ENCODE peak calls at places on chromosome 5, in eight cellular contexts. E, Z, I, S, A, M, C and U are unnamed samples.

GRCh38 chr5:76715734-76716455 is at the start of gene F2R:
- DNase-seq in I (peak), Z (peak), C (peak), E (peak), S (peak), A (peak), M (no peak), U (peak)

GRCh38 chr5:170913573-170913972 is 51.8 kb downstream of the RANBP17 start:
- DNase-seq in M (peak), S (no peak), I (no peak), E (no peak), C (no peak), A (no peak), Z (no peak), U (no peak)

GRCh38 chr5:177578331-177578730 is 13.7 kb upstream of the TMED9 start:
- DNase-seq in C (no peak), I (no peak), Z (no peak), S (no peak), M (no peak), E (no peak), A (no peak), U (no peak)

GRCh38 chr5:102875672-102876071 is 120.6 kb downstream of the PAM start:
- DNase-seq in Z (no peak), I (no peak), M (no peak), A (no peak), S (no peak), E (no peak), C (no peak), U (no peak)

GRCh38 chr5:180644825-180645608 is 4.4 kb downstream of the FLT4 start:
- DNase-seq in M (no peak), A (no peak), E (no peak), S (no peak), Z (no peak), I (no peak), C (no peak), U (no peak)

GRCh38 chr5:160651682-160652645 is 200.0 kb downstream of the ATP10B start:
- DNase-seq in I (no peak), Z (no peak), A (no peak), C (no peak), S (no peak), M (no peak), E (no peak), U (no peak)

GRCh38 chr5:34673463-34674125 is 17.5 kb downstream of the RAI14 start:
- DNase-seq in Z (no peak), A (no peak), I (no peak), E (no peak), S (no peak), M (no peak), C (no peak), U (no peak)

GRCh38 chr5:132052520-132052919 is 7.9 kb upstream of the IL3 start:
- DNase-seq in E (peak), A (no peak), S (no peak), Z (no peak), C (no peak), M (no peak), I (no peak), U (no peak)

GRCh38 chr5:79075646-79076426 is 6.3 kb downstream of the BHMT2 start:
- DNase-seq in C (no peak), E (no peak), M (no peak), S (no peak), Z (no peak), A (no peak), I (no peak), U (no peak)

GRCh38 chr5:81247441-81247972 is 14.4 kb downstream of the CKMT2 start:
- DNase-seq in A (no peak), C (no peak), M (peak), I (no peak), S (peak), E (no peak), Z (no peak), U (peak)

GRCh38 chr5:111931658-111932057 is 174.7 kb upstream of the NREP start:
- DNase-seq in Z (no peak), I (no peak), E (no peak), A (no peak), M (no peak), S (peak), C (no peak), U (no peak)

GRCh38 chr5:177429248-177430045 is 3.0 kb downstream of the GRK6 start:
- DNase-seq in M (no peak), C (peak), Z (no peak), S (no peak), E (peak), A (no peak), I (peak), U (no peak)

GRCh38 chr5:58123501-58123900 is 336.4 kb downstream of the PLK2 start:
- DNase-seq in Z (no peak), S (no peak), I (no peak), C (no peak), A (no peak), M (no peak), E (no peak), U (no peak)

GRCh38 chr5:29897916-29898315 is 1295.6 kb upstream of the CDH6 start:
- DNase-seq in Z (no peak), C (no peak), A (no peak), E (no peak), S (no peak), M (no peak), I (no peak), U (no peak)

GRCh38 chr5:133499896-133500295 is 112.4 kb downstream of the FSTL4 start:
- DNase-seq in S (no peak), I (no peak), E (no peak), Z (no peak), M (no peak), A (no peak), C (no peak), U (no peak)

GRCh38 chr5:90097082-90097477 is 312.5 kb downstream of the CETN3 start:
- DNase-seq in M (no peak), E (no peak), S (no peak), I (no peak), A (no peak), Z (no peak), C (no peak), U (no peak)

GRCh38 chr5:133343196-133343595 is 269.1 kb downstream of the FSTL4 start:
- DNase-seq in Z (no peak), I (no peak), E (peak), A (no peak), S (no peak), M (no peak), C (no peak), U (no peak)

GRCh38 chr5:141637693-141638419 is 1.1 kb downstream of the RELL2 start:
- DNase-seq in E (peak), A (peak), M (no peak), Z (no peak), S (peak), I (peak), C (peak), U (peak)

GRCh38 chr5:61802456-61802855 is 470.4 kb downstream of the ZSWIM6 start:
- DNase-seq in A (no peak), M (no peak), I (no peak), Z (no peak), E (no peak), C (no peak), S (no peak), U (no peak)

GRCh38 chr5:36208786-36209185 is 32.9 kb downstream of the NADK2 start:
- DNase-seq in A (no peak), Z (no peak), E (no peak), C (no peak), M (no peak), S (no peak), I (no peak), U (no peak)

GRCh38 chr5:64766105-64766504 is 2.4 kb downstream of the SREK1IP1 start:
- DNase-seq in I (no peak), A (no peak), S (peak), C (no peak), M (no peak), Z (no peak), E (no peak), U (peak)

GRCh38 chr5:142183561-142183960 is 75.0 kb downstream of the NDFIP1 start:
- DNase-seq in E (no peak), Z (no peak), I (no peak), C (no peak), S (no peak), M (no peak), A (no peak), U (no peak)

GRCh38 chr5:14168139-14168792 is 25.1 kb downstream of the TRIO start:
- DNase-seq in S (no peak), Z (no peak), M (no peak), A (no peak), I (no peak), E (no peak), C (no peak), U (no peak)

GRCh38 chr5:127562252-127562651 is 44.8 kb downstream of the PRRC1 start:
- DNase-seq in A (peak), E (no peak), Z (no peak), M (no peak), C (peak), I (no peak), S (no peak), U (peak)

GRCh38 chr5:113205323-113205722 is 228.7 kb downstream of the DCP2 start:
- DNase-seq in S (no peak), Z (no peak), C (no peak), E (no peak), M (no peak), I (no peak), A (no peak), U (peak)
- H3K4me3 ChIP-seq in S (no peak), Z (no peak), C (no peak), E (no peak), M (no peak), I (no peak), A (no peak), U (no peak)

GRCh38 chr5:1552469-1553255 is 28.9 kb upstream of the LPCAT1 start:
- DNase-seq in A (no peak), E (peak), M (no peak), Z (no peak), I (no peak), S (peak), C (peak), U (peak)
- H3K4me3 ChIP-seq in A (no peak), E (no peak), M (no peak), Z (no peak), I (peak), S (peak), C (no peak), U (no peak)

GRCh38 chr5:84383296-84383815 is 1.3 kb downstream of the EDIL3 start:
- DNase-seq in M (no peak), C (no peak), Z (no peak), E (no peak), I (no peak), S (no peak), A (no peak), U (no peak)

GRCh38 chr5:84385705-84386104 is 1.0 kb upstream of the EDIL3 start:
- DNase-seq in C (no peak), M (no peak), S (no peak), I (no peak), A (no peak), E (no peak), Z (no peak), U (no peak)

GRCh38 chr5:84382363-84383295 is 2.1 kb downstream of the EDIL3 start:
- DNase-seq in Z (no peak), I (peak), S (peak), A (peak), C (peak), M (no peak), E (peak), U (peak)

GRCh38 chr5:84383816-84384603 is 670 bp downstream of the EDIL3 start:
- DNase-seq in C (peak), I (peak), A (peak), S (peak), E (peak), Z (no peak), M (no peak), U (peak)

GRCh38 chr5:84384604-84385575 is at the start of gene EDIL3:
- DNase-seq in Z (no peak), E (peak), A (peak), C (no peak), S (peak), I (peak), M (no peak), U (peak)
- H3K4me3 ChIP-seq in Z (peak), E (peak), A (peak), C (peak), S (peak), I (peak), M (peak), U (peak)

GRCh38 chr5:16467363-16468219 is 2.0 kb upstream of the ZNF622 start:
- DNase-seq in S (peak), Z (no peak), E (no peak), M (peak), C (no peak), I (no peak), A (peak), U (peak)
- H3K4me3 ChIP-seq in S (peak), Z (peak), E (no peak), M (no peak), C (no peak), I (no peak), A (no peak), U (peak)

GRCh38 chr5:39394946-39395345 is 29.8 kb downstream of the DAB2 start:
- DNase-seq in E (no peak), C (no peak), A (no peak), M (no peak), Z (peak), I (no peak), S (peak), U (peak)

GRCh38 chr5:39399135-39400036 is 25.4 kb downstream of the DAB2 start:
- DNase-seq in S (peak), Z (peak), A (no peak), M (peak), I (no peak), C (peak), E (no peak), U (peak)

GRCh38 chr5:39400711-39401385 is 23.9 kb downstream of the DAB2 start:
- DNase-seq in M (no peak), C (no peak), S (peak), I (no peak), A (no peak), E (no peak), Z (no peak), U (no peak)

DNA sequence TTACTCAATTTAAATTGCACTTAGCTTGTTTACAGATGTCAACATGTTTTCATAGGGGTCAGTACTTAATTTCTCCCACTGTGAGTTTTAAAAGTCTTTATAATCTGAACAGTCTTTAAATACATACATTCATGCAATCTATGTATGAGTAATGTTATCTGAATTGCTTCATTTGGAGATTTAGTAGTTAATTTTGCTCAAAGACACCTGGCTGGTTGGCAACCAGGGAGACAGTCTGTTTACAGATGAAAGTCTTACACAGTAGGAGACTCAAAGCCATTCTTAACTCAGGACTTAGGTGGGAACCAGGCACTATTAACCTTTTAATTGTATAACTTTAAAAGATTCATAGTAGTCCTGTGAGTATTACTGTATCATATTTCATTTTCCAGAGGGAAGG is 29.3 kb downstream of the DAB2 start:
- DNase-seq in C (no peak), A (no peak), Z (no peak), M (no peak), E (no peak), S (no peak), I (no peak), U (no peak)
- H3K4me3 ChIP-seq in C (no peak), A (no peak), Z (no peak), M (no peak), E (no peak), S (peak), I (no peak), U (no peak)

GRCh38 chr5:162990856-162991497 is 446.4 kb upstream of the CCNG1 start:
- DNase-seq in Z (no peak), M (no peak), E (no peak), S (no peak), C (no peak), I (no peak), A (no peak), U (no peak)

GRCh38 chr5:162990063-162990462 is 447.3 kb upstream of the CCNG1 start:
- DNase-seq in C (no peak), I (no peak), S (no peak), M (no peak), E (no peak), Z (no peak), A (no peak), U (no peak)

GRCh38 chr5:162995568-162995967 is 441.8 kb upstream of the CCNG1 start:
- DNase-seq in C (no peak), S (no peak), Z (no peak), M (no peak), E (no peak), I (no peak), A (no peak), U (no peak)

DNA sequence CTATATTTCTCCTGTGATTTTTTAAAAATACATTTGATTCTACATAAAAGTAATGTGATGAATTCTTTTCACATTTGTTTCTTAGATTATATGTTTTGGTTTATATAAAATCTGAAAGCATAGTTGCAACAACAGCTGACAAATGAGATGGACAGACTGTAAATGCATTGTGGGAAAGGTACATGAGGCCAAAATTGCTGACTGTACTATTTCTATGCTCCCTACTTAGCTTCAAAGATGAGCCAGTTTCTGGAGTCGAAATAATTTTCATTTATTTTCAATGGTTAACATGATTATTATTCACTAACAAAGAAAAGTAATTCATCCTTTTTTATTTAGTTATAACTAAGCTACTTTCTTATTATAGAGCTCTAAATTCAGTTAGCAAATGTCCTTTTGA is 441.3 kb upstream of the CCNG1 start:
- DNase-seq in A (no peak), M (no peak), C (no peak), Z (no peak), S (no peak), E (no peak), I (no peak), U (no peak)
- H3K4me3 ChIP-seq in A (no peak), M (no peak), C (no peak), Z (no peak), S (no peak), E (no peak), I (no peak), U (no peak)

GRCh38 chr5:7867260-7867659 is 1.6 kb downstream of the FASTKD3 start:
- DNase-seq in Z (no peak), A (peak), E (no peak), S (no peak), C (no peak), M (no peak), I (no peak), U (no peak)
- H3K4me3 ChIP-seq in Z (no peak), A (no peak), E (peak), S (no peak), C (no peak), M (no peak), I (no peak), U (no peak)

GRCh38 chr5:173283318-173284288 is 44.6 kb downstream of the STC2 start:
- DNase-seq in Z (no peak), S (peak), A (peak), M (no peak), C (peak), E (peak), I (peak), U (peak)
- H3K4me3 ChIP-seq in Z (peak), S (peak), A (peak), M (peak), C (no peak), E (peak), I (peak), U (peak)